ENCODE peak calls at places on chromosomes 12 and 14, in four cellular contexts. U is GOT3, E is NCI-H446 treated with DMSO at 0.1 percent for 48 hours, F is lung. A is an unnamed sample.

GRCh38 chr12:116146386-116146785 is 131.1 kb downstream of the MED13L start:
- DNase-seq in E (no peak), U (no peak), F (no peak), A (no peak)

GRCh38 chr14:24605435-24606190 is 3.9 kb downstream of the GZMH start:
- DNase-seq in F (peak; percentile 40), E (no peak), U (no peak), A (peak; percentile 37)

GRCh38 chr12:120181991-120182631 is 12.4 kb downstream of the GCN1 start:
- DNase-seq in E (no peak), F (peak; percentile 51), U (no peak), A (no peak)

GRCh38 chr12:72274926-72275325 is 2.8 kb downstream of the TRHDE start:
- DNase-seq in E (no peak), U (no peak), F (no peak), A (peak; percentile 33)

GRCh38 chr12:57069522-57069921 is 9.1 kb downstream of the NEMP1 start:
- DNase-seq in E (peak; percentile 30), U (no peak), F (peak; percentile 70), A (peak; percentile 92)

GRCh38 chr12:103130564-103130963 is 173.1 kb downstream of the ASCL1 start:
- DNase-seq in E (no peak), F (no peak), U (no peak), A (no peak)

GRCh38 chr14:61644834-61645233 is 50.5 kb upstream of the HIF1A start:
- DNase-seq in E (no peak), F (no peak), U (no peak), A (peak; percentile 85)

GRCh38 chr14:30995674-30996073 is 29.8 kb upstream of the AP4S1 start:
- DNase-seq in U (no peak), E (no peak), F (no peak), A (peak; percentile 31)

GRCh38 chr12:6965714-6966113 is 4.8 kb downstream of the PHB2 start:
- DNase-seq in F (no peak), E (no peak), U (no peak), A (no peak)

GRCh38 chr14:55689971-55690871 is 110.2 kb downstream of the KTN1 start:
- DNase-seq in U (no peak), E (no peak), F (no peak), A (peak; percentile 46)

GRCh38 chr12:48296586-48297396 is 53.9 kb downstream of the ZNF641 start:
- DNase-seq in U (no peak), E (no peak), F (peak; percentile 84), A (peak; percentile 95)

GRCh38 chr12:54033980-54034783 is 1.3 kb downstream of the HOXC5 start:
- DNase-seq in U (no peak), E (no peak), F (no peak), A (peak; percentile 82)

GRCh38 chr12:117884161-117884560 is 84.6 kb downstream of the KSR2 start:
- DNase-seq in F (no peak), U (no peak), E (no peak), A (no peak)

GRCh38 chr12:121582583-121583333 is 1.9 kb upstream of the KDM2B start:
- DNase-seq in F (no peak), U (no peak), E (no peak), A (peak; percentile 70)

GRCh38 chr14:85248881-85249635 is 280.9 kb upstream of the FLRT2 start:
- DNase-seq in F (no peak), U (no peak), E (no peak), A (no peak)

GRCh38 chr12:48527891-48528670 is 2.6 kb downstream of the OR8S1 start:
- DNase-seq in F (no peak), E (no peak), U (no peak), A (peak; percentile 3)

GRCh38 chr12:40226652-40227051 is 1.9 kb downstream of the LRRK2 start:
- DNase-seq in U (peak; percentile 80), E (peak; percentile 42), F (peak; percentile 64), A (no peak)

GRCh38 chr12:50932787-50933280 is 19.5 kb upstream of the HIGD1C start:
- DNase-seq in F (no peak), U (no peak), E (no peak), A (no peak)

GRCh38 chr12:56628671-56629458 is 1.3 kb downstream of the BAZ2A start:
- DNase-seq in F (peak; percentile 60), E (no peak), U (no peak), A (peak; percentile 71)

GRCh38 chr12:138898-139534 is 72.4 kb downstream of the IQSEC3 start:
- DNase-seq in U (no peak), E (no peak), F (no peak), A (peak; percentile 74)

GRCh38 chr12:104177336-104177662 is 38.3 kb upstream of the TXNRD1 start:
- DNase-seq in F (no peak), E (no peak), U (no peak), A (no peak)

GRCh38 chr14:92426237-92426636 is 87.3 kb upstream of the RIN3 start:
- DNase-seq in U (no peak), F (no peak), E (no peak), A (no peak)

GRCh38 chr12:43696154-43696553 is 62.4 kb downstream of the PUS7L start:
- DNase-seq in U (no peak), E (peak; percentile 3), F (no peak), A (no peak)

GRCh38 chr14:94282991-94283723 is 9.9 kb downstream of the SERPINA10 start:
- DNase-seq in E (no peak), U (no peak), F (no peak), A (no peak)

GRCh38 chr14:68705741-68706283 is 87.1 kb downstream of the ZFP36L1 start:
- DNase-seq in F (no peak), U (no peak), E (no peak), A (peak; percentile 25)

GRCh38 chr14:75609606-75610476 is 31.4 kb downstream of the FLVCR2 start:
- DNase-seq in F (no peak), U (no peak), E (no peak), A (no peak)

GRCh38 chr14:100640481-100641273 is 53.5 kb upstream of the BEGAIN start:
- DNase-seq in F (no peak), U (peak; percentile 2), E (no peak), A (no peak)

GRCh38 chr14:94823556-94824341 is 53.8 kb upstream of the GSC start:
- DNase-seq in E (no peak), F (no peak), U (no peak), A (peak; percentile 43)

GRCh38 chr14:100841445-100842403 is 15.8 kb downstream of the MEG3 start:
- DNase-seq in E (no peak), U (no peak), F (no peak), A (peak; percentile 56)

GRCh38 chr14:99807413-99808132 is 14.4 kb downstream of the EML1 start:
- DNase-seq in U (no peak), F (no peak), E (no peak), A (peak; percentile 48)

GRCh38 chr12:123813349-123813748 is 51.2 kb downstream of the DNAH10 start:
- DNase-seq in E (peak; percentile 63), U (no peak), F (no peak), A (no peak)

GRCh38 chr12:71477609-71478008 is 38.0 kb downstream of the LGR5 start:
- DNase-seq in U (no peak), F (no peak), E (no peak), A (no peak)